ENCODE peak calls at places on chromosomes 1 and 21, in seven cellular contexts. V is osteoblast; F is dorsolateral prefrontal cortex; X is fibroblast of mammary gland; Y is cardiac muscle cell; M is CD4-positive, alpha-beta T cell; I is left ventricle myocardium inferior. T is an unnamed sample.

GRCh38 chr1:91924146-91924545 is 25.1 kb upstream of the BRDT start:
- DNase-seq in V (peak), F (no peak), I (no peak), Y (peak), M (no peak), X (peak), T (no peak)

GRCh38 chr1:45552309-45552708 is 1.7 kb downstream of the AKR1A1 start:
- DNase-seq in Y (no peak), F (no peak), X (no peak), M (no peak), V (no peak), I (no peak), T (no peak)

GRCh38 chr21:24272527-24272938 is 1334.7 kb downstream of the MRPL39 start:
- DNase-seq in Y (no peak), V (no peak), X (no peak), F (no peak), I (no peak), M (no peak), T (no peak)

GRCh38 chr1:39063775-39064174 is 37.6 kb downstream of the NDUFS5 start:
- DNase-seq in M (no peak), F (no peak), X (no peak), V (no peak), Y (peak), I (no peak), T (no peak)

GRCh38 chr1:85224734-85225623 is 24.2 kb upstream of the SYDE2 start:
- DNase-seq in X (no peak), Y (no peak), V (no peak), I (peak), M (no peak), F (no peak), T (no peak)

GRCh38 chr1:175262646-175263045 is 70.1 kb upstream of the KIAA0040 start:
- DNase-seq in I (no peak), X (peak), M (no peak), V (no peak), F (no peak), Y (peak), T (no peak)

GRCh38 chr1:213154056-213154677 is 103.1 kb downstream of the RPS6KC1 start:
- DNase-seq in Y (no peak), I (no peak), M (no peak), V (no peak), F (no peak), X (no peak), T (no peak)

GRCh38 chr1:33137800-33138199 is 44.0 kb downstream of the TRIM62 start:
- DNase-seq in I (peak), X (peak), F (peak), M (peak), V (no peak), Y (peak), T (peak)

GRCh38 chr1:94240822-94241221 is 3.4 kb upstream of the ARHGAP29 start:
- DNase-seq in I (no peak), V (no peak), Y (peak), F (no peak), M (no peak), X (no peak), T (no peak)

GRCh38 chr21:44866780-44867179 is 6.7 kb downstream of the PTTG1IP start:
- DNase-seq in V (peak), I (no peak), F (no peak), X (peak), Y (peak), M (no peak), T (no peak)

GRCh38 chr1:107698161-107698560 is 266.8 kb downstream of the VAV3 start:
- DNase-seq in M (no peak), I (no peak), Y (no peak), X (no peak), F (no peak), V (no peak), T (no peak)

GRCh38 chr1:22105611-22106207 is 37.2 kb downstream of the WNT4 start:
- DNase-seq in M (no peak), X (peak), V (peak), Y (peak), F (no peak), I (no peak), T (no peak)

GRCh38 chr21:42398414-42399030 is 2.7 kb upstream of the TMPRSS3 start:
- DNase-seq in M (no peak), F (no peak), I (no peak), V (no peak), X (no peak), Y (no peak), T (no peak)

GRCh38 chr1:228737613-228738012 is 2.3 kb downstream of the RHOU start:
- DNase-seq in V (no peak), X (no peak), M (no peak), I (no peak), F (no peak), Y (no peak), T (no peak)

GRCh38 chr1:30881266-30882181 is 27.0 kb downstream of the SDC3 start:
- DNase-seq in F (no peak), V (peak), I (no peak), M (no peak), Y (no peak), X (no peak), T (no peak)

GRCh38 chr1:215273838-215274516 is 191.4 kb downstream of the KCNK2 start:
- DNase-seq in I (no peak), V (peak), F (no peak), M (no peak), Y (peak), X (peak), T (no peak)

GRCh38 chr1:45512641-45513054 is 9.0 kb downstream of the PRDX1 start:
- DNase-seq in Y (peak), M (peak), V (peak), F (peak), I (peak), X (peak), T (peak)

GRCh38 chr1:224640018-224640417 is 23.9 kb downstream of the CNIH3 start:
- DNase-seq in M (no peak), F (no peak), I (no peak), X (no peak), Y (no peak), V (no peak), T (no peak)

GRCh38 chr1:22053861-22054770 is 1.6 kb downstream of the CDC42 start:
- DNase-seq in X (no peak), F (no peak), V (no peak), I (no peak), Y (peak), M (no peak), T (no peak)

GRCh38 chr1:41918450-41919043 is at the start of gene HIVEP3:
- DNase-seq in M (no peak), X (peak), F (peak), I (no peak), Y (peak), V (peak), T (no peak)

GRCh38 chr1:227335587-227336020 is 17.3 kb upstream of the CDC42BPA start:
- DNase-seq in X (no peak), V (no peak), M (no peak), Y (no peak), F (no peak), I (no peak), T (no peak)

GRCh38 chr1:101365186-101365585 is 128.4 kb downstream of the S1PR1 start:
- DNase-seq in F (no peak), V (no peak), Y (no peak), M (no peak), X (no peak), I (no peak), T (no peak)

GRCh38 chr1:106620521-106620954 is 435.9 kb upstream of the PRMT6 start:
- DNase-seq in Y (peak), F (peak), V (peak), X (peak), M (no peak), I (no peak), T (no peak)

GRCh38 chr1:22347854-22348760 is 103.5 kb upstream of the ZBTB40 start:
- DNase-seq in M (no peak), V (peak), Y (no peak), I (no peak), F (no peak), X (no peak), T (no peak)

GRCh38 chr1:230382060-230382491 is 44.1 kb downstream of the PGBD5 start:
- DNase-seq in X (no peak), Y (no peak), F (no peak), V (no peak), I (no peak), M (no peak), T (no peak)

GRCh38 chr1:235342039-235342438 is 13.7 kb downstream of the GGPS1 start:
- DNase-seq in X (peak), F (no peak), I (no peak), M (no peak), Y (no peak), V (no peak), T (no peak)

GRCh38 chr1:204408074-204408507 is 3.5 kb downstream of the PPP1R15B start:
- DNase-seq in F (peak), M (peak), Y (peak), I (peak), V (no peak), X (peak), T (no peak)

GRCh38 chr1:151340870-151341754 is 5.9 kb downstream of the RFX5 start:
- DNase-seq in Y (peak), F (no peak), V (peak), M (peak), X (peak), I (no peak), T (peak)

GRCh38 chr1:52697795-52698674 is at the start of gene COA7:
- DNase-seq in X (peak), I (peak), F (peak), V (peak), M (peak), Y (peak), T (peak)

DNA sequence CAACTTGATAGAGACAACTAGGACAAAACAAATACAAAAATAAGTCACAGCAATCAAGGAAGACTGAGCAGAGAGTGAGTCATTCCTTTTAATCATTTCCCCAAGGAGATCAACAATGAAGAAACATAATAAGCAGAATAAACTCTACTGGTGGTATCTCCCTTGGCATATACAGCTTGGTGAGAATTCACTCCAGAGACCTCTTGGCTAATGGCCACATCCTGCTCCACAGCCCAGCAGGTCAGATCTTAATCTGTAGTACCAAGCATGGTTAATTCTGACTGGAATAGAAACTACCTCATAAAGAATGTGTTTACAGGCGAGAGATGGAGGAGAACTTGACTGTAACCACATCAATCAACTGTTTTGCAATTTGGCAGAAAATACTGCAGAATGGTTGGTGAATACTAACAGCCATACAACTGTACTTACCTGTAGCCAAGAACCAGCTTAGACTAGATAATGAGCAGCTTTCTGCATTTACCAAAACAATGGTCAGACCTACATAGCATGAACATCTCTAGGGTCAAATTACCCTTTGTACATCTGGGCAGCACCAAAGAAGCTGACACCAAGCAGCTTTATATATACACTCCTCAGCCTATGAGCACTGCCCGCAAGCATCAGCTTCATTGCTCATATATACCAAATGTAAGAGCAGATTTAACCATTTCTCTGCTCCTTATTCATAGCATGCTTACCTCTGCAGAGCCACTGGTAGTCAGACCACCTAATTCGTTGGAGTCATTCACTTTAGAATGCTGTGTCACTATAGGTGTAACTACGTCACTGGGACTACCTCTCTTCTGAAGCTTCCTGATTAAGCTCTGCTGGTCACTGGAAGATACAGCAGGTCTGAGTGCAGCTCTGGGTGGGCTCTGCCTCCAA is 51.0 kb downstream of the KIAA0319L start:
- DNase-seq in Y (peak), X (peak), M (peak), I (no peak), F (no peak), V (peak), T (no peak)
- TF ChIP-seq CTCF in Y (no peak), X (no peak), M (no peak), I (no peak), F (no peak), V (no peak), T (no peak)

DNA sequence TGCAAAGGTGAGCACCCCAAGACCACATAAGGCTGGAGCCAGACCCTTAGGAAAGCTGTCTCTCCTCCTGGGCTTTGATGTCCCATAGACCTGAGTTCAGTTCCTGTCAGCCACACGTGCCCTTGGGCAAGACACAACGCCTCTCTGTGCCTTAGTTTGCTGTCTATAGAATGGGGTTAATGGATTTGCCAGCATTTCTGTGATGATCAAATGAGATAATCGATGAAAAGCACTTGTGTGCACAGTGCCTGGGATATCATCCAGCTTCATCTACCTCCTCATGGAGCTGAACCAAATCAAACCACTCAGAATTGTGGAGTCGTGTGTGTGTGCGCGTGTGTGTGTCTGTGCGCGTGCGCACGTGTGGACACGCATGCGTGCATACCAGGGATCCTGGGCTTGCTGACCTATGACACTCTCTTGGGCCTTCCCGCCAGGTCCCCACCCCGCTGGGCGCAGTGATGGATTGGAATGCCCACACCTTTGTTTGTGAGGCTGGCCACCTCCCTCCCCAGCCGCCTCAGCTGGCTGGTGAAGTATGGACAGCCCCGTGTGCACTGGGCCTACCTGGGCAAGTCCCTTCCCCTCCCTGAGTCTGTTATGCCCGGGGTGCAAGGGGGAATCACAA is 5.2 kb downstream of the TTC22 start:
- DNase-seq in X (no peak), V (peak), F (no peak), M (no peak), Y (no peak), I (no peak), T (no peak)
- TF ChIP-seq CTCF in X (no peak), V (no peak), F (no peak), M (no peak), Y (no peak), I (no peak), T (no peak)

DNA sequence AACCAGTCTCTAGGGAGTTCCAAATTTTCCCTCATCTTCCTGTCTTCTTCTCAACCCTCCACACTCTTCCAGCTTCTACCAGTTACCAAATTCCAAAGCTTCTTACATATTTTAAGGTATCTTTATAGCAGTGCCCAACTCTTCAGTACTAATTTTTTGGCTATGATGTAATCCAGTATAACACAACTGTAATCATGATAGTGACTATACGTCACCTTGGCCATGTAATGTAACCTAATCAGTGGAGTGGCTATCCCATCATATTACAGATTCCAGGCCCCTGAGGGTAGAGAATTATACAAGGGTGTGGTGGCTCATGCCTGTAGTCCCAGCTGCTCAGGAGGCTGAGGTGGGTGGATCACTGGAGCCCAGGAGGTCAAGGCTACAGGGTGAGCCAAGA is 143.2 kb downstream of the CLEC20A start:
- DNase-seq in F (no peak), M (no peak), V (no peak), I (no peak), Y (no peak), X (no peak), T (no peak)
- TF ChIP-seq CTCF in F (no peak), M (no peak), V (no peak), I (no peak), Y (no peak), X (no peak), T (no peak)

GRCh38 chr1:10692401-10693021 is 103.9 kb downstream of the CASZ1 start:
- DNase-seq in X (no peak), F (no peak), Y (no peak), V (no peak), M (peak), I (no peak), T (no peak)
- TF ChIP-seq CTCF in X (peak), F (no peak), Y (peak), V (peak), M (peak), I (peak), T (peak)

GRCh38 chr1:12005488-12006166 is 13.7 kb upstream of the MIIP start:
- DNase-seq in Y (no peak), V (peak), X (no peak), M (no peak), F (no peak), I (no peak), T (no peak)
- TF ChIP-seq CTCF in Y (no peak), V (no peak), X (no peak), M (no peak), F (no peak), I (no peak), T (no peak)

DNA sequence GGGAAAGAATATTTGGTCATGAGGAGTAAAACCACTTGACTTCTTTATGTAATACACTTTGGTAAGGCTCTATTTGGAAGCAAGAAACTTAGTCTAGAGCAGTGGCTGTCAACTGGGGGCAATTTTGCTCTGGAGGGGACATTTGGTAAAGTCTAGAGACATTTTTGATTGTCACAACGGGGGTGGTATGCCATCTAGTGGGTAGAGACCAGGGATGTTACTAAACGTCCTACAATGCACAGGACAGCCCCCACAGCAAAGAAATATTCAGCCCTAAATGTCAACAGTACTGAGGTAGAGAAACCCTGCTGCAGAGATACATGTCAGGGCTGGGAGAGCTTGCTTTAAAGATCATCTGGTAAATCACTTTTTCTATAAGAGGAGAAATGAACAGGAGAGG is 13.5 kb downstream of the FUCA1 start:
- DNase-seq in X (peak), F (no peak), V (no peak), Y (peak), M (no peak), I (no peak), T (no peak)
- TF ChIP-seq CTCF in X (peak), F (peak), V (peak), Y (peak), M (no peak), I (peak), T (no peak)

GRCh38 chr1:48676376-48676775 is 100.3 kb downstream of the BEND5 start:
- DNase-seq in V (no peak), M (no peak), F (no peak), X (no peak), Y (no peak), I (no peak), T (no peak)
- TF ChIP-seq CTCF in V (no peak), M (no peak), F (no peak), X (no peak), Y (no peak), I (no peak), T (no peak)